ENCODE peak calls at places on chromosome 9, in eight cellular contexts. X, T, K, A, Q, H, U and Y are unnamed samples.

GRCh38 chr9:128781186-128782070 is 5.6 kb upstream of the TBC1D13 start:
- DNase-seq in T (no peak), X (no peak), H (no peak), A (no peak), K (no peak), Q (no peak), U (no peak), Y (no peak)

GRCh38 chr9:137162505-137163100 is 7.2 kb downstream of the LRRC26 start:
- DNase-seq in H (no peak), X (peak; percentile 29), K (peak; percentile 71), U (no peak), Q (peak; percentile 64), A (no peak), T (no peak), Y (no peak)

GRCh38 chr9:112971415-112971814 is 40.6 kb downstream of the ZNF883 start:
- DNase-seq in H (no peak), T (no peak), U (no peak), A (no peak), Q (no peak), K (no peak), X (peak; percentile 56), Y (no peak)

GRCh38 chr9:101311759-101312420 is 72.9 kb downstream of the BAAT start:
- DNase-seq in K (no peak), X (peak; percentile 86), T (peak; percentile 23), A (peak; percentile 55), Q (no peak), U (no peak), H (no peak), Y (peak; percentile 33)

GRCh38 chr9:13448482-13448881 is 169.0 kb upstream of the MPDZ start:
- DNase-seq in K (no peak), Q (no peak), X (no peak), H (no peak), A (no peak), T (no peak), U (no peak), Y (no peak)

GRCh38 chr9:116589392-116590354 is 97.4 kb upstream of the TRIM32 start:
- DNase-seq in T (no peak), K (no peak), Q (no peak), X (peak; percentile 96), U (no peak), A (peak; percentile 49), H (no peak), Y (no peak)

GRCh38 chr9:128481561-128481960 is 23.0 kb upstream of the GLE1 start:
- DNase-seq in K (no peak), H (no peak), U (no peak), X (no peak), A (no peak), Q (no peak), T (no peak), Y (no peak)

GRCh38 chr9:112771359-112772214 is 21.0 kb downstream of the SNX30 start:
- DNase-seq in Q (peak; percentile 49), U (no peak), T (no peak), H (no peak), X (no peak), A (no peak), K (no peak), Y (no peak)

GRCh38 chr9:114307323-114308250 is 15.3 kb upstream of the ORM1 start:
- DNase-seq in A (no peak), T (no peak), K (peak; percentile 16), H (no peak), U (no peak), Q (peak; percentile 20), X (no peak), Y (no peak)

GRCh38 chr9:105023788-105024187 is 95.8 kb upstream of the ABCA1 start:
- DNase-seq in X (peak; percentile 37), H (no peak), U (no peak), K (no peak), Q (no peak), T (no peak), A (no peak), Y (no peak)

GRCh38 chr9:83651558-83651957 is 28.6 kb downstream of the IDNK start:
- DNase-seq in U (no peak), X (no peak), A (no peak), K (no peak), H (no peak), T (no peak), Q (no peak), Y (no peak)

GRCh38 chr9:121404906-121405305 is 34.9 kb upstream of the STOM start:
- DNase-seq in T (no peak), X (no peak), K (no peak), H (no peak), A (no peak), U (no peak), Q (no peak), Y (no peak)

GRCh38 chr9:134369416-134370212 is 43.4 kb downstream of the RXRA start:
- DNase-seq in X (no peak), U (no peak), H (no peak), A (no peak), K (no peak), T (no peak), Q (no peak), Y (no peak)

GRCh38 chr9:134367061-134367460 is 40.8 kb downstream of the RXRA start:
- DNase-seq in K (no peak), T (no peak), A (no peak), X (no peak), H (no peak), Q (no peak), U (no peak), Y (no peak)

GRCh38 chr9:134370213-134370492 is 43.9 kb downstream of the RXRA start:
- DNase-seq in U (peak; percentile 78), H (no peak), T (no peak), Q (peak; percentile 83), K (no peak), X (no peak), A (no peak), Y (no peak)

GRCh38 chr9:134367796-134368490 is 41.7 kb downstream of the RXRA start:
- DNase-seq in T (no peak), H (no peak), K (no peak), X (no peak), A (no peak), Q (peak; percentile 77), U (no peak), Y (no peak)

GRCh38 chr9:134368571-134368970 is 42.3 kb downstream of the RXRA start:
- DNase-seq in X (no peak), K (no peak), H (no peak), A (no peak), U (no peak), T (no peak), Q (no peak), Y (no peak)
- H3K27ac ChIP-seq in X (no peak overlapping the region), K (no peak overlapping the region), H (no peak overlapping the region), A (peak overlapping the region; percentile 90), U (peak overlapping the region; percentile 91), T (no peak overlapping the region), Q (no peak overlapping the region), Y (no peak overlapping the region)

DNA sequence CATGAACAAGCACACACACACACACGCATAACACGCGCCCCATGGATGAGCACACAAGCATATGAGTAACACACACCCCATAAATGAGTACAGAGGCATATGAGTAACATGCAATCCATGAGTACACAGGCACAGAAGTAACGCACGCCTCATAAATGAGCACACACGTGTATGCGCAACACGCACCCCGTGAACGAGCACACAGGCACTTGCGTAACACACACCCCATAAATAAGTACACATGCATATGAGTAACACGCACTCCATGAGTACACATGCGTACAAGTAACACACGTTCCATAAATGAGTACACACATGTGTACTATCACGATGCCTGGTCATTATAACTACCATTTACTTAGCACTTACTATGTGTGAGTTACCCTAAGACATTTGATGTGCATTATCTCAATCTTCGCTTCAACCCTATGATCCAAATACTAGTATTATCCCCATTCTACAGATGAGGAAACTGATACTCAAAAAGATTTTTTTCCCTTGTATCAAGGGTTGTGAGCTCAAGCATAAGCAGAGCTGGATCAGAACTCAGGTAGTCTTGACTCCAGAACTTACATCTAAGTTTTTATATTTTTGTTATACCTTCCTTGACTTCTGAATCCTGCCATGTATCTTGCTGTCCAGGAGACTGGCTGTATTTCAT is 7.7 kb downstream of the MED27 start:
- DNase-seq in Q (no peak), K (no peak), A (no peak), U (no peak), T (no peak), X (no peak), H (no peak), Y (no peak)
- H3K27ac ChIP-seq in Q (no peak overlapping the region), K (no peak overlapping the region), A (no peak overlapping the region), U (no peak overlapping the region), T (no peak overlapping the region), X (no peak overlapping the region), H (no peak overlapping the region), Y (no peak overlapping the region)

GRCh38 chr9:131290767-131291370 is 1.3 kb downstream of the PLPP7 start:
- DNase-seq in U (no peak), T (no peak), H (no peak), Q (no peak), A (no peak), X (no peak), K (no peak), Y (no peak)

GRCh38 chr9:131287366-131287765 is 2.2 kb upstream of the PLPP7 start:
- DNase-seq in U (no peak), X (no peak), H (no peak), T (no peak), Q (no peak), A (no peak), K (no peak), Y (no peak)

GRCh38 chr9:131290039-131290766 is 680 bp downstream of the PLPP7 start:
- DNase-seq in T (no peak), X (no peak), U (peak; percentile 80), Q (peak; percentile 67), A (no peak), K (no peak), H (no peak), Y (no peak)

GRCh38 chr9:131288217-131288616 is 1.3 kb upstream of the PLPP7 start:
- DNase-seq in T (no peak), Q (no peak), X (no peak), A (no peak), K (no peak), U (peak; percentile 74), H (no peak), Y (no peak)

GRCh38 chr9:131289301-131290038 is at the start of gene PLPP7:
- DNase-seq in U (peak; percentile 96), X (peak; percentile 74), K (no peak), H (peak; percentile 87), Q (peak; percentile 92), T (no peak), A (no peak), Y (no peak)
- H3K27ac ChIP-seq in U (peak within 1 kb of the TSS; percentile 98), X (no peak within 1 kb of the TSS), K (peak within 1 kb of the TSS; percentile 72), H (peak within 1 kb of the TSS; percentile 8), Q (peak within 1 kb of the TSS; percentile 57), T (no peak within 1 kb of the TSS), A (peak within 1 kb of the TSS; percentile 7), Y (no peak within 1 kb of the TSS)

GRCh38 chr9:124341455-124342170 is 73.6 kb downstream of the PSMB7 start:
- DNase-seq in X (no peak), T (no peak), Q (no peak), K (no peak), U (peak; percentile 42), A (no peak), H (no peak), Y (no peak)

GRCh38 chr9:124342402-124342945 is 72.8 kb downstream of the PSMB7 start:
- DNase-seq in X (no peak), H (peak; percentile 42), U (peak; percentile 46), K (no peak), T (no peak), A (no peak), Q (no peak), Y (no peak)

GRCh38 chr9:124344291-124345050 is 70.8 kb downstream of the PSMB7 start:
- DNase-seq in A (no peak), T (no peak), Q (no peak), X (no peak), K (no peak), U (peak; percentile 53), H (peak; percentile 48), Y (no peak)

GRCh38 chr9:124343533-124344290 is 71.5 kb downstream of the PSMB7 start:
- DNase-seq in U (peak; percentile 47), H (peak; percentile 33), T (no peak), Q (no peak), X (no peak), K (no peak), A (no peak), Y (no peak)

GRCh38 chr9:124342946-124343485 is 72.2 kb downstream of the PSMB7 start:
- DNase-seq in Q (peak; percentile 90), K (no peak), T (no peak), A (peak; percentile 29), X (peak; percentile 51), U (peak; percentile 91), H (peak; percentile 88), Y (peak; percentile 27)
- H3K27ac ChIP-seq in Q (no peak overlapping the region), K (peak overlapping the region; percentile 75), T (no peak overlapping the region), A (peak overlapping the region; percentile 77), X (no peak overlapping the region), U (peak overlapping the region; percentile 71), H (no peak overlapping the region), Y (peak overlapping the region; percentile 34)